ENCODE peak calls at places on chromosomes 11 and 22, in five cellular contexts. One of them, this sample, is unnamed. For H4K20me1, the result is how much of the 10 kb centered on the place peaks cover.

GRCh38 chr11:103668859-103669258 is 367.6 kb upstream of the DDI1 start:
- DNase-seq in GM23248: no peak
- DNase-seq in HCT116: no peak
- DNase-seq in GM23338: no peak
- DNase-seq in MM.1S: no peak
- DNase-seq in this sample: no peak

GRCh38 chr22:42344391-42344861 is 74.0 kb upstream of the TCF20 start:
- DNase-seq in MM.1S: no peak
- DNase-seq in HCT116: no peak
- DNase-seq in GM23338: peak
- DNase-seq in GM23248: peak
- DNase-seq in this sample: peak

GRCh38 chr11:1469287-1469910 is 17.2 kb downstream of the MOB2 start:
- DNase-seq in HCT116: no peak
- DNase-seq in MM.1S: no peak
- DNase-seq in GM23338: no peak
- DNase-seq in GM23248: no peak
- DNase-seq in this sample: no peak

GRCh38 chr11:122199661-122200060 is 83.6 kb upstream of the BLID start:
- DNase-seq in GM23338: no peak
- DNase-seq in MM.1S: no peak
- DNase-seq in HCT116: no peak
- DNase-seq in GM23248: no peak
- DNase-seq in this sample: no peak

GRCh38 chr22:39723463-39723862 is 152.9 kb downstream of the CACNA1I start:
- DNase-seq in MM.1S: no peak
- DNase-seq in GM23338: no peak
- DNase-seq in GM23248: no peak
- DNase-seq in HCT116: no peak
- DNase-seq in this sample: no peak

GRCh38 chr22:26921726-26922125 is 264.3 kb downstream of the MIAT start:
- DNase-seq in GM23248: no peak
- DNase-seq in HCT116: no peak
- DNase-seq in GM23338: no peak
- DNase-seq in MM.1S: no peak
- DNase-seq in this sample: no peak

GRCh38 chr11:992577-992976 is 43.9 kb downstream of the MUC6 start:
- DNase-seq in HCT116: no peak
- DNase-seq in GM23248: no peak
- DNase-seq in MM.1S: no peak
- DNase-seq in GM23338: no peak
- DNase-seq in this sample: no peak

GRCh38 chr11:64879226-64879900 is 942 bp upstream of the EHD1 start:
- DNase-seq in GM23248: no peak
- DNase-seq in GM23338: no peak
- DNase-seq in MM.1S: no peak
- DNase-seq in HCT116: no peak
- DNase-seq in this sample: no peak

DNA sequence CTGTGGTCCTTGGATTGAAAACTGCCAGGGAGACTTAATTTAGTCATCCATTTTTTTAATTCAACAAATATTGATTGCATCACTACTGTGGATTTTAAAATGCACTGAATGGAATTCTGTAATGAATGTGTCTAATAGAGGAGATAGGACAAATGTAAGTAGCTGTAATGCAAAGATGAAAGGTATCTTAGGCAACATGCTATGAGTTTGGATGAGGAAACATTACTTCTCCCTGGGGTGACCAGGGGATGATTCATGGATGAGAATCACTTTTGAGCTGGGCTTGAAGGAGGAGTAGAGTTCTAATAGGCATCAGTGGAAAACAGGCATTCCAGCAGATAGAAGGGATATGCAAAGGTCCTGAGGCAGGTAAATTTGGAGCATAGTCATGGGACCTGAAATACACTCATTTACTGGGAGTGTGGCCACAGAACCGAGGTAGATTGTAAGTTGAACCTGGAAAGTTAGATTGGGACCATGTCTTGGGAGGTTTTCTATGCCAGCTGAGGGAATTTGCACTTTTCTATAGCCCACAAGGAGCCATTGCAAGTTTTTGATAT is 43.4 kb downstream of the PKNOX2 start:
- DNase-seq in GM23338: no peak
- DNase-seq in HCT116: no peak
- DNase-seq in GM23248: peak
- DNase-seq in MM.1S: no peak
- DNase-seq in this sample: no peak
- H4K20me1 ChIP-seq in GM23338: under half
- H4K20me1 ChIP-seq in HCT116: under half
- H4K20me1 ChIP-seq in GM23248: under half
- H4K20me1 ChIP-seq in MM.1S: under half
- H4K20me1 ChIP-seq in this sample: under half

DNA sequence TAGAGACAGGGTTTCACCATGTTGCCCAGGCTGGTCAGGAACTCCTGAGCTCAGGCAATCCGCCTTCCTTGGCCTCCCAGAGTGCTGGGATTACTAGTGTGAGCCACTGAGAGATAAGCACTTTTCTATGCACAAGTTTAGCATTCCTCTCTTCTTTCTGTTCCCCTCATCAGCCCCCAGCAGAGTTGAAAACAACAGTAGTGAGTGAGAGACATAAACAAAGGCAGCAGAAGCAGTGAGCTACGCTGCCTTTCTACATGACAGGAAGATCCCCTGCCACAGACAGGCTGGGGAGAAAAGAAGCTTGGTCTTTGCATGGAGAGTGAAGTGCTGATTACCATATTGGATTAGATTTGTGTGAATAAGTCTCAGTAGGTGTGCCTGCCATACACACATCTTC is 392.0 kb upstream of the KIRREL3 start:
- DNase-seq in GM23248: no peak
- DNase-seq in GM23338: peak
- DNase-seq in HCT116: no peak
- DNase-seq in MM.1S: no peak
- DNase-seq in this sample: no peak
- TF ChIP-seq EZH2phosphoT487 in GM23248: no peak
- TF ChIP-seq EZH2phosphoT487 in GM23338: no peak
- TF ChIP-seq EZH2phosphoT487 in HCT116: no peak
- TF ChIP-seq EZH2phosphoT487 in MM.1S: no peak
- TF ChIP-seq EZH2phosphoT487 in this sample: no peak

GRCh38 chr11:68189082-68189481 is 24.0 kb downstream of the KMT5B start:
- DNase-seq in GM23338: no peak
- DNase-seq in MM.1S: no peak
- DNase-seq in HCT116: no peak
- DNase-seq in GM23248: no peak
- DNase-seq in this sample: no peak
- H4K20me1 ChIP-seq in GM23338: under half
- H4K20me1 ChIP-seq in MM.1S: under half
- H4K20me1 ChIP-seq in HCT116: under half
- H4K20me1 ChIP-seq in GM23248: under half
- H4K20me1 ChIP-seq in this sample: half or more

GRCh38 chr11:33696931-33697638 is 3.5 kb downstream of the C11orf91 start:
- DNase-seq in HCT116: no peak
- DNase-seq in MM.1S: no peak
- DNase-seq in GM23338: no peak
- DNase-seq in GM23248: no peak
- DNase-seq in this sample: no peak

GRCh38 chr11:33696411-33696810 is 4.2 kb downstream of the C11orf91 start:
- DNase-seq in MM.1S: no peak
- DNase-seq in GM23338: no peak
- DNase-seq in HCT116: no peak
- DNase-seq in GM23248: no peak
- DNase-seq in this sample: no peak

GRCh38 chr11:33692013-33692504 is 8.6 kb downstream of the C11orf91 start:
- DNase-seq in GM23338: no peak
- DNase-seq in GM23248: peak
- DNase-seq in MM.1S: no peak
- DNase-seq in HCT116: peak
- DNase-seq in this sample: peak

GRCh38 chr11:33695051-33695566 is 5.5 kb downstream of the C11orf91 start:
- DNase-seq in GM23248: no peak
- DNase-seq in MM.1S: no peak
- DNase-seq in HCT116: no peak
- DNase-seq in GM23338: no peak
- DNase-seq in this sample: no peak

GRCh38 chr11:33694346-33695050 is 6.1 kb downstream of the C11orf91 start:
- DNase-seq in GM23338: no peak
- DNase-seq in GM23248: no peak
- DNase-seq in HCT116: no peak
- DNase-seq in MM.1S: no peak
- DNase-seq in this sample: no peak
- TF ChIP-seq EZH2phosphoT487 in GM23338: no peak
- TF ChIP-seq EZH2phosphoT487 in GM23248: no peak
- TF ChIP-seq EZH2phosphoT487 in HCT116: no peak
- TF ChIP-seq EZH2phosphoT487 in MM.1S: no peak
- TF ChIP-seq EZH2phosphoT487 in this sample: no peak

GRCh38 chr22:50470491-50470890 is 4.3 kb downstream of the SBF1 start:
- DNase-seq in GM23338: no peak
- DNase-seq in GM23248: no peak
- DNase-seq in HCT116: no peak
- DNase-seq in MM.1S: peak
- DNase-seq in this sample: no peak

GRCh38 chr22:50473088-50473487 is 1.7 kb downstream of the SBF1 start:
- DNase-seq in GM23248: peak
- DNase-seq in GM23338: peak
- DNase-seq in MM.1S: peak
- DNase-seq in HCT116: peak
- DNase-seq in this sample: no peak

GRCh38 chr22:50473855-50474671 is 772 bp downstream of the SBF1 start:
- DNase-seq in MM.1S: no peak
- DNase-seq in HCT116: no peak
- DNase-seq in GM23248: peak
- DNase-seq in GM23338: peak
- DNase-seq in this sample: peak

GRCh38 chr22:50471197-50471847 is 3.5 kb downstream of the SBF1 start:
- DNase-seq in GM23338: no peak
- DNase-seq in GM23248: no peak
- DNase-seq in MM.1S: no peak
- DNase-seq in HCT116: no peak
- DNase-seq in this sample: no peak

GRCh38 chr22:50471962-50472361 is 2.9 kb downstream of the SBF1 start:
- DNase-seq in GM23338: no peak
- DNase-seq in MM.1S: no peak
- DNase-seq in GM23248: no peak
- DNase-seq in HCT116: no peak
- DNase-seq in this sample: no peak
- H4K20me1 ChIP-seq in GM23338: under half
- H4K20me1 ChIP-seq in MM.1S: under half
- H4K20me1 ChIP-seq in GM23248: under half
- H4K20me1 ChIP-seq in HCT116: under half
- H4K20me1 ChIP-seq in this sample: half or more

GRCh38 chr11:111730871-111731591 is 35.2 kb downstream of the PPP2R1B start:
- DNase-seq in HCT116: no peak
- DNase-seq in GM23338: no peak
- DNase-seq in GM23248: peak
- DNase-seq in MM.1S: no peak
- DNase-seq in this sample: peak
- TF ChIP-seq EZH2phosphoT487 in HCT116: no peak
- TF ChIP-seq EZH2phosphoT487 in GM23338: no peak
- TF ChIP-seq EZH2phosphoT487 in GM23248: no peak
- TF ChIP-seq EZH2phosphoT487 in MM.1S: no peak
- TF ChIP-seq EZH2phosphoT487 in this sample: no peak

GRCh38 chr11:67371549-67372231 is 1.7 kb downstream of the CLCF1 start:
- DNase-seq in GM23248: peak
- DNase-seq in HCT116: no peak
- DNase-seq in GM23338: peak
- DNase-seq in MM.1S: peak
- DNase-seq in this sample: peak
- H4K20me1 ChIP-seq in GM23248: under half
- H4K20me1 ChIP-seq in HCT116: under half
- H4K20me1 ChIP-seq in GM23338: under half
- H4K20me1 ChIP-seq in MM.1S: under half
- H4K20me1 ChIP-seq in this sample: under half